ENCODE peak calls at places on chromosomes 4 and X, in four cellular contexts. D is H1, F is HepG2, I is HCT116. Z is an unnamed sample.
A peak's percentile ranks its signal among the peaks of the same experiment; 100 is the strongest.

GRCh38 chr4:105878668-105879067 is 16.6 kb upstream of the NPNT start:
- DNase-seq in D (no peak), F (no peak), I (no peak), Z (no peak)

GRCh38 chrX:141903400-141904155 is at the start of gene MAGEC1:
- DNase-seq in D (no peak), F (no peak), I (no peak), Z (no peak)

GRCh38 chrX:44244008-44244407 is 99.5 kb downstream of the EFHC2 start:
- DNase-seq in D (no peak), F (no peak), I (peak; percentile 12), Z (no peak)

GRCh38 chr4:61517144-61517543 is 317.0 kb downstream of the ADGRL3 start:
- DNase-seq in D (peak; percentile 83), F (peak; percentile 56), I (no peak), Z (no peak)

GRCh38 chrX:48827654-48827968 is 1.3 kb downstream of the ERAS start:
- DNase-seq in D (no peak), F (no peak), I (no peak), Z (no peak)

GRCh38 chr4:71132486-71132885 is 139.0 kb downstream of the DCK start:
- DNase-seq in D (no peak), F (no peak), I (no peak), Z (no peak)

GRCh38 chrX:47093248-47093647 is 15.0 kb downstream of the RGN start:
- DNase-seq in D (no peak), F (no peak), I (peak; percentile 10), Z (peak; percentile 16)

GRCh38 chr4:151408630-151409469 is at the start of gene FHIP1A:
- DNase-seq in D (peak; percentile 95), F (peak; percentile 86), I (peak; percentile 93), Z (peak; percentile 96)

GRCh38 chr4:124206779-124207605 is 505.5 kb downstream of the ANKRD50 start:
- DNase-seq in D (no peak), F (no peak), I (no peak), Z (peak; percentile 17)

GRCh38 chr4:73619351-73619750 is 885 bp downstream of the RASSF6 start:
- DNase-seq in D (no peak), F (no peak), I (no peak), Z (no peak)

GRCh38 chr4:115323106-115323684 is 209.8 kb upstream of the NDST4 start:
- DNase-seq in D (no peak), F (no peak), I (no peak), Z (no peak)

GRCh38 chr4:1008840-1009646 is 2.4 kb upstream of the FGFRL1 start:
- DNase-seq in D (no peak), F (no peak), I (no peak), Z (no peak)

GRCh38 chr4:99436976-99437655 is 2.0 kb upstream of the ADH7 start:
- DNase-seq in D (no peak), F (no peak), I (no peak), Z (no peak)

GRCh38 chr4:74217365-74217764 is 59.4 kb downstream of the MTHFD2L start:
- DNase-seq in D (no peak), F (no peak), I (no peak), Z (no peak)

GRCh38 chr4:128847074-128847724 is 37.7 kb downstream of the JADE1 start:
- DNase-seq in D (no peak), F (no peak), I (no peak), Z (no peak)

GRCh38 chrX:132270699-132271098 is 51.5 kb upstream of the RAP2C start:
- DNase-seq in D (no peak), F (no peak), I (no peak), Z (no peak)

GRCh38 chrX:118862086-118862485 is 38.5 kb downstream of the ZCCHC12 start:
- DNase-seq in D (no peak), F (no peak), I (no peak), Z (no peak)

GRCh38 chr4:1593458-1593857 is 90.7 kb downstream of the FAM53A start:
- DNase-seq in D (no peak), F (no peak), I (no peak), Z (no peak)

GRCh38 chrX:9745417-9746115 is 20.1 kb downstream of the GPR143 start:
- DNase-seq in D (no peak), F (no peak), I (no peak), Z (no peak)

GRCh38 chr4:76550966-76551780 is 116.1 kb downstream of the SHROOM3 start:
- DNase-seq in D (no peak), F (no peak), I (no peak), Z (peak; percentile 37)

GRCh38 chr4:125316781-125317525 is 2.2 kb downstream of the FAT4 start:
- DNase-seq in D (peak; percentile 76), F (no peak), I (no peak), Z (no peak)

GRCh38 chr4:144611850-144612249 is 34.1 kb upstream of the HHIP start:
- DNase-seq in D (peak; percentile 52), F (peak; percentile 1), I (peak; percentile 26), Z (no peak)

GRCh38 chr4:137474711-137475301 is 57.5 kb downstream of the PCDH18 start:
- DNase-seq in D (no peak), F (no peak), I (no peak), Z (no peak)

GRCh38 chrX:10636337-10636736 is 16.0 kb upstream of the MID1 start:
- DNase-seq in D (no peak), F (no peak), I (peak; percentile 59), Z (peak; percentile 29)

GRCh38 chrX:136219893-136220292 is 31.3 kb downstream of the MAP7D3 start:
- DNase-seq in D (no peak), F (no peak), I (no peak), Z (no peak)

GRCh38 chrX:147914609-147915008 is 2.9 kb downstream of the FMR1 start:
- DNase-seq in D (no peak), F (no peak), I (no peak), Z (no peak)

GRCh38 chrX:135327299-135327698 is 18.0 kb downstream of the ETDC start:
- DNase-seq in D (no peak), F (no peak), I (no peak), Z (no peak)

GRCh38 chrX:15349046-15349445 is 13.7 kb upstream of the PIGA start:
- DNase-seq in D (no peak), F (peak; percentile 55), I (peak; percentile 39), Z (peak; percentile 83)
- TF ChIP-seq JUND in D (no peak), F (no peak), I (no peak), Z (no peak)

GRCh38 chr4:52052475-52052780 is 1.3 kb downstream of the SPATA18 start:
- DNase-seq in D (no peak), F (peak; percentile 54), I (no peak), Z (no peak)

GRCh38 chr4:52051213-52051614 is at the start of gene SPATA18:
- DNase-seq in D (peak; percentile 47), F (no peak), I (no peak), Z (no peak)

GRCh38 chr4:52057196-52057595 is 6.1 kb downstream of the SPATA18 start:
- DNase-seq in D (no peak), F (no peak), I (no peak), Z (no peak)

GRCh38 chr4:52054254-52054653 is 3.1 kb downstream of the SPATA18 start:
- DNase-seq in D (no peak), F (no peak), I (no peak), Z (no peak)

GRCh38 chr4:52051615-52052474 is 741 bp downstream of the SPATA18 start:
- DNase-seq in D (peak; percentile 87), F (peak; percentile 74), I (no peak), Z (no peak)
- TF ChIP-seq JUND in D (no peak), F (no peak), I (no peak), Z (no peak)

GRCh38 chrX:24424948-24425347 is 40.1 kb upstream of the PDK3 start:
- DNase-seq in D (no peak), F (no peak), I (no peak), Z (no peak)

GRCh38 chrX:24426921-24427746 is 38.0 kb upstream of the PDK3 start:
- DNase-seq in D (no peak), F (peak; percentile 5), I (no peak), Z (no peak)

GRCh38 chrX:24425806-24426205 is 39.3 kb upstream of the PDK3 start:
- DNase-seq in D (no peak), F (no peak), I (no peak), Z (no peak)

GRCh38 chrX:24426340-24426913 is 38.7 kb upstream of the PDK3 start:
- DNase-seq in D (no peak), F (peak; percentile 29), I (no peak), Z (no peak)

DNA sequence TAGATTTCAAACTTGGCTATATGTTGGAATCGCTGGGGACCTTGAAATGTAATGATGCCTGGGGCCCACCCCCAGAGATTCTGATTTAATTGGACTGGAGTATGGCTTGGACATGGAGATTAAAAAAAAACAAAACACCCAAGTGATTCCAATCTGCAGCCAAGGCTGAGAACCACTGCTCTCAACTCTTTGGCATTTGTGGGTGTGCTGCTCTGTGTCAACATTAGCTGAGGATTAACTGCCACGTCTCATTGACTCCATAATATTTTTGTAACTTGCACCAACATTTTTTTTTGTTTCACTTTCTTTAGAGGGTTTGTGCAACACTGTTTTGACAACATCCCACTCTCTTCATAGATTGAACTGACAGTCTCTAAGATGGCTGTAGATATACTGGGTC is 41.1 kb upstream of the PDK3 start:
- DNase-seq in D (no peak), F (peak; percentile 11), I (no peak), Z (peak; percentile 36)
- TF ChIP-seq JUND in D (no peak), F (no peak), I (no peak), Z (no peak)

GRCh38 chr4:48904101-48904500 is 2.5 kb downstream of the OCIAD2 start:
- DNase-seq in D (no peak), F (no peak), I (no peak), Z (no peak)

GRCh38 chr4:48899950-48900349 is 6.6 kb downstream of the OCIAD2 start:
- DNase-seq in D (no peak), F (no peak), I (no peak), Z (no peak)

GRCh38 chr4:48904541-48905142 is 1.9 kb downstream of the OCIAD2 start:
- DNase-seq in D (no peak), F (no peak), I (no peak), Z (no peak)

GRCh38 chr4:48901196-48901595 is 5.4 kb downstream of the OCIAD2 start:
- DNase-seq in D (no peak), F (no peak), I (no peak), Z (no peak)

DNA sequence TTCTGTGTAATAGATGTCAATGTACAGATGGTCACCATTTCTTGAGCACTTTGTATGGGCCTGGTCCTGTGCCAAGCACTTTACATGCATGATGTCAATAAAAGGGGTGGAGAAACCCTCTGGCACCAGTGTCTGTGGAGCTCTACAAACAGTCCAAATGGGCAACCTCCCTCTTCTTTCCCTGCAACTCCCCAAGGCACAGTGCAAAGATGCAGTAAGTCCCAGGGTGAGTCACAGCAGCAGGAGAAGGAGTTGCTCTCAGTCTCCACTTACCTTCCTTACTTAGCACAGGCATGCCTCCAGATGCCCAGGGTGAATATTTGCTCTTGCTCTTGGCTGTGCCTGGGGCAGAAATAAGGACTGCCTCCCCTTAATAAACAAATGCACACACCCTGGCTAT is 4.3 kb downstream of the OCIAD2 start:
- DNase-seq in D (no peak), F (no peak), I (no peak), Z (peak; percentile 30)
- TF ChIP-seq JUND in D (no peak), F (no peak), I (no peak), Z (no peak)